ENCODE peak calls at places on chromosomes 5 and 9, in nine cellular contexts. R is fibroblast of the aortic adventitia, I is heart left ventricle, L is OCI-LY7, A is MM.1S, Y is endothelial cell, O is gastrocnemius medialis, P is IMR-90, Q is HL-60. C is an unnamed sample.

GRCh38 chr9:95953986-95954385 is 78.5 kb downstream of the ERCC6L2 start:
- DNase-seq in A (no peak), L (no peak), P (no peak), I (no peak), Q (no peak), Y (no peak), R (no peak), O (no peak), C (no peak)

GRCh38 chr9:35609001-35609819 is 4.1 kb downstream of the TESK1 start:
- DNase-seq in P (no peak), O (peak; percentile 48), A (no peak), L (no peak), R (no peak), Y (no peak), Q (no peak), I (no peak), C (no peak)

GRCh38 chr9:2093920-2094597 is 78.9 kb downstream of the SMARCA2 start:
- DNase-seq in L (no peak), O (no peak), Y (no peak), Q (no peak), R (peak; percentile 70), A (no peak), I (no peak), P (peak; percentile 78), C (peak; percentile 85)

GRCh38 chr9:32350682-32351081 is 33.8 kb upstream of the ACO1 start:
- DNase-seq in I (no peak), A (peak; percentile 42), Y (no peak), R (peak; percentile 51), P (peak; percentile 17), Q (no peak), O (no peak), L (peak; percentile 18), C (peak; percentile 58)

GRCh38 chr5:173781826-173782670 is 106.1 kb upstream of the CPEB4 start:
- DNase-seq in R (peak; percentile 91), Q (peak; percentile 80), O (peak; percentile 75), I (peak; percentile 76), Y (no peak), P (peak; percentile 94), L (peak; percentile 75), A (no peak), C (peak; percentile 95)

GRCh38 chr9:21813575-21814473 is 11.4 kb downstream of the MTAP start:
- DNase-seq in I (peak; percentile 62), O (peak; percentile 39), L (peak; percentile 85), R (peak; percentile 94), P (peak; percentile 86), Y (peak; percentile 54), Q (peak; percentile 65), A (peak; percentile 63), C (peak; percentile 93)

GRCh38 chr5:154265197-154265578 is 74.7 kb downstream of the GALNT10 start:
- DNase-seq in Q (no peak), I (no peak), R (no peak), P (no peak), Y (no peak), O (no peak), L (no peak), A (no peak), C (no peak)

GRCh38 chr9:114300846-114301797 is 21.8 kb upstream of the ORM1 start:
- DNase-seq in O (no peak), Y (no peak), I (no peak), P (no peak), R (no peak), L (no peak), A (no peak), Q (no peak), C (no peak)

GRCh38 chr5:180142008-180142803 is 66.8 kb downstream of the RASGEF1C start:
- DNase-seq in O (no peak), P (no peak), Q (no peak), R (no peak), Y (peak; percentile 2), I (no peak), L (no peak), A (no peak), C (no peak)

GRCh38 chr9:117253256-117253655 is 161.6 kb downstream of the ASTN2 start:
- DNase-seq in Y (no peak), O (no peak), Q (no peak), P (no peak), R (no peak), A (no peak), I (no peak), L (no peak), C (no peak)

GRCh38 chr5:134091626-134092121 is 22.8 kb upstream of the TCF7 start:
- DNase-seq in O (no peak), I (no peak), Y (no peak), Q (no peak), A (no peak), L (no peak), P (no peak), R (peak; percentile 28), C (no peak)

GRCh38 chr9:91186311-91187101 is 175.2 kb downstream of the AUH start:
- DNase-seq in A (no peak), O (no peak), Q (no peak), Y (no peak), P (peak; percentile 63), I (peak; percentile 49), L (no peak), R (peak; percentile 35), C (no peak)

GRCh38 chr9:138077126-138077525 is 199.5 kb downstream of the CACNA1B start:
- DNase-seq in P (no peak), A (no peak), R (no peak), O (no peak), L (no peak), Q (no peak), Y (no peak), I (peak; percentile 3), C (no peak)

GRCh38 chr5:90161399-90161798 is 248.2 kb downstream of the CETN3 start:
- DNase-seq in P (no peak), I (peak; percentile 66), O (peak; percentile 4), R (peak; percentile 76), L (peak; percentile 1), Q (peak; percentile 1), Y (peak; percentile 52), A (no peak), C (peak; percentile 84)

GRCh38 chr5:39149966-39150365 is 69.4 kb downstream of the FYB1 start:
- DNase-seq in Q (no peak), I (no peak), P (no peak), L (no peak), Y (no peak), A (no peak), O (no peak), R (no peak), C (no peak)

GRCh38 chr5:39146831-39147540 is 72.4 kb downstream of the FYB1 start:
- DNase-seq in O (no peak), L (no peak), P (no peak), Y (no peak), I (no peak), Q (no peak), A (no peak), R (no peak), C (no peak)

GRCh38 chr5:39151731-39152130 is 67.6 kb downstream of the FYB1 start:
- DNase-seq in P (no peak), Y (no peak), O (no peak), Q (no peak), I (no peak), A (no peak), L (no peak), R (no peak), C (no peak)

DNA sequence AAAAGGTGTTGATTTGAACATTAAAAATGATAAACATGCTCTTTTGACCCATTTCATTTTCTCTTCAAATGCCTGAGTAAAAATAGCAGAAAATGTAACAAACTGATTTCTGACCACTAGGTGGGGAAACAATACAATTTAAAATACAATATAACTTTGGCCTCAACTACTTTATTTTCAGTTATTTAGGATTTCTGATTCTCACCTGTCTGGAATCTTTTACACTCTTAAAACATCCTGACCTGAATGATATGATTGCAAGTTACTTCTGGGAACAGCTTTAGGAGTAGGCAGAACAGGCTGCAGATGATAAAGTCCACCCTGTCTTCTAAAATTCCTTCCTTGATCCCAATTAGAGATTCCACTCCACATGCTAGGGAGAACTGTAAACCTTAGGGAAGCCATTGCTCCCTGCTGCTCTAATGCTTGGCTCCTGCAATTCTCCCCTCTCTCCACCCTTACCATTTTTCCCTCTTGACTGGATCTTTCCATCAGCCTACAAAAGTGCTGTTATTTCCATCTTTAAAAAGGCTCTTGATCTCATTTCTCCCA is 70.3 kb downstream of the FYB1 start:
- DNase-seq in L (no peak), O (no peak), A (peak; percentile 23), I (no peak), R (peak; percentile 51), Q (no peak), Y (no peak), P (peak; percentile 24), C (peak; percentile 49)
- TF ChIP-seq CTCF in L (peak; percentile 56), O (no peak), A (peak; percentile 40), I (peak; percentile 34), R (peak; percentile 38), Q (peak; percentile 3), Y (peak; percentile 50), P (peak; percentile 37), C (peak; percentile 43)

DNA sequence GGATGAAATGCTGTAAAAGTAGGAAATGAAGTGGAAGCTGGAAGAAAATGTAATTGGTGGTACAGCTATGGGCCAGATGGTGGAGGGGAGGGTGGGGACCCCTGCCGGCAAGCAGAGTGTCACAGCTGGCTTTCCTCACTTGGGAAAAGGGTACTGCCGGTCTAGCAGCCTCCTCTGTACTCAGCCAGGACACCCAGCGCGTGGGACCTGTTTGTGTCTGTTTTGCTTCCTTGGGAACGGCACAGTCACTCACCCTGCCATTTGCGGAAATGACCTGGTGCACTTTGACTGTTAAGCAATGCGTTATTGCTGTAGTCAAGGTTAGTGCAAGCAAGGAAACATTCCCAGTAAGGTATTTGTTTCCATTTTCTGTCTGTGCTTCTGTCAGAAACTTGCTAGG is 10.1 kb downstream of the TMEM252 start:
- DNase-seq in L (no peak), Y (peak; percentile 36), Q (no peak), P (peak; percentile 19), A (no peak), I (peak; percentile 82), O (peak; percentile 72), R (no peak), C (peak; percentile 86)
- TF ChIP-seq CTCF in L (no peak), Y (no peak), Q (no peak), P (peak; percentile 11), A (no peak), I (no peak), O (no peak), R (no peak), C (peak; percentile 32)

GRCh38 chr5:96687080-96687479 is 24.9 kb downstream of the CAST start:
- DNase-seq in Q (no peak), Y (no peak), L (no peak), O (no peak), P (no peak), I (no peak), A (no peak), R (no peak), C (no peak)
- TF ChIP-seq CTCF in Q (no peak), Y (no peak), L (no peak), O (no peak), P (no peak), I (no peak), A (no peak), R (no peak), C (no peak)

DNA sequence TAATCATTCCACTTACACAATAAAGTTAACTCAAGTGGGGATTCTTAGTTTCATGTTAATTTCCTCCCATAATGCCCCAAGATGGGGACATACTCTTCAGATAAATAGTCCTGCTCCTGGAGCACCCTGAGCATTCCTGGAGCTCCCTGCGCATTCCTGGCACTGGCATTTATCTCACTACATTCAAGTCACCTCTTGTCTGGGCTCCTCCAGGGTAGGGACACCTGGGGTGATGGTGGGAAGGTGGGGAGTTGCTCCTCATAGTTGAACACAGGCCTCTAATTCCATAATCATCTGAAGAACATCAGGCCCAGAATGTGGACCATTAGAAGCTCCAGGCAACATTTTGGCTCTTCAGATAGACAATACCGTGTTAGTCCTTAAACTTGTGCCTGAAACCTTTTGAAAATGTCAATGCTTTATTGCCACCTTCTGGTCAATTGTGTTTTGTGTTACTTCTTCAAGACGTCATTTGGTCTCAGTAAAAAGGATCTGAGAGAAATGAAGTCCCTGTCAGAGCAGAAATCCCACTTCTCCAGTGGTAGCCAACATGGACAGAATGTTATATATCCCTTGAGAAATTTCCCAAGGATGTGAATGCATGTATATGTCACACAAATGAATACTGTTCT is 14.2 kb upstream of the AGGF1 start:
- DNase-seq in L (peak; percentile 77), R (peak; percentile 76), Q (peak; percentile 2), I (no peak), P (peak; percentile 69), O (no peak), Y (no peak), A (peak; percentile 50), C (peak; percentile 91)
- TF ChIP-seq CTCF in L (peak; percentile 81), R (peak; percentile 34), Q (no peak), I (peak; percentile 23), P (peak; percentile 43), O (no peak), Y (no peak), A (peak; percentile 44), C (peak; percentile 54)